ENCODE peak calls at places on chromosomes 3 and 15, in eight cellular contexts. R, D, I, T, A, H, G and V are unnamed samples.

GRCh38 chr3:156760333-156760732 is 65.8 kb upstream of the LEKR1 start:
- DNase-seq in R (no peak), D (no peak), I (no peak), T (no peak), A (no peak), H (no peak), G (no peak), V (no peak)

GRCh38 chr3:123984350-123984749 is 7.6 kb downstream of the ROPN1 start:
- DNase-seq in R (no peak), D (no peak), I (no peak), T (no peak), A (no peak), H (no peak), G (no peak), V (no peak)

GRCh38 chr3:177498037-177498857 is 301.0 kb upstream of the TBL1XR1 start:
- DNase-seq in R (peak; percentile 59), D (no peak), I (no peak), T (no peak), A (no peak), H (no peak), G (no peak), V (no peak)

GRCh38 chr3:148970311-148970710 is 21.0 kb upstream of the GYG1 start:
- DNase-seq in R (no peak), D (no peak), I (no peak), T (no peak), A (no peak), H (no peak), G (no peak), V (no peak)

GRCh38 chr3:185151959-185152432 is 864 bp downstream of the C3orf70 start:
- DNase-seq in R (no peak), D (no peak), I (no peak), T (no peak), A (peak; percentile 63), H (no peak), G (no peak), V (no peak)

GRCh38 chr3:154105218-154105975 is 15.8 kb upstream of the ARHGEF26 start:
- DNase-seq in R (no peak), D (no peak), I (no peak), T (no peak), A (no peak), H (no peak), G (no peak), V (no peak)

GRCh38 chr3:87236093-87236492 is 9.0 kb downstream of the CHMP2B start:
- DNase-seq in R (no peak), D (no peak), I (no peak), T (no peak), A (no peak), H (no peak), G (no peak), V (no peak)

GRCh38 chr3:61829301-61830110 is 268.1 kb downstream of the PTPRG start:
- DNase-seq in R (no peak), D (no peak), I (no peak), T (no peak), A (no peak), H (no peak), G (no peak), V (no peak)

GRCh38 chr15:69824075-69824876 is 273.4 kb downstream of the TLE3 start:
- DNase-seq in R (no peak), D (no peak), I (no peak), T (no peak), A (no peak), H (no peak), G (peak; percentile 37), V (no peak)

GRCh38 chr3:71984843-71985594 is 200.1 kb upstream of the PROK2 start:
- DNase-seq in R (no peak), D (no peak), I (peak; percentile 32), T (no peak), A (no peak), H (no peak), G (no peak), V (peak; percentile 3)

GRCh38 chr3:159018341-159018740 is 216.5 kb downstream of the MFSD1 start:
- DNase-seq in R (no peak), D (no peak), I (no peak), T (no peak), A (no peak), H (no peak), G (no peak), V (no peak)

GRCh38 chr3:117035785-117036184 is 326.2 kb downstream of the TUSC7 start:
- DNase-seq in R (no peak), D (no peak), I (peak; percentile 31), T (no peak), A (peak; percentile 13), H (no peak), G (peak; percentile 62), V (no peak)

GRCh38 chr15:96947296-96947695 is 616.8 kb downstream of the NR2F2 start:
- DNase-seq in R (no peak), D (no peak), I (no peak), T (no peak), A (no peak), H (no peak), G (no peak), V (no peak)

GRCh38 chr3:185727873-185728272 is 97.0 kb downstream of the IGF2BP2 start:
- DNase-seq in R (peak; percentile 81), D (no peak), I (no peak), T (no peak), A (no peak), H (no peak), G (no peak), V (no peak)

GRCh38 chr15:88256261-88257230 is at the start of gene NTRK3:
- DNase-seq in R (no peak), D (no peak), I (no peak), T (no peak), A (no peak), H (no peak), G (peak; percentile 47), V (no peak)

GRCh38 chr3:116339441-116340028 is 105.8 kb downstream of the LSAMP start:
- DNase-seq in R (no peak), D (no peak), I (peak; percentile 25), T (no peak), A (peak; percentile 11), H (no peak), G (peak; percentile 15), V (no peak)

GRCh38 chr15:100710744-100711478 is 108.5 kb downstream of the ASB7 start:
- DNase-seq in R (peak; percentile 55), D (no peak), I (no peak), T (no peak), A (no peak), H (no peak), G (no peak), V (no peak)

GRCh38 chr3:27507111-27507510 is 22.9 kb upstream of the SLC4A7 start:
- DNase-seq in R (no peak), D (no peak), I (no peak), T (no peak), A (no peak), H (no peak), G (no peak), V (no peak)

GRCh38 chr3:13013994-13014754 is 59.1 kb downstream of the IQSEC1 start:
- DNase-seq in R (no peak), D (no peak), I (no peak), T (peak; percentile 35), A (no peak), H (no peak), G (no peak), V (no peak)

GRCh38 chr3:170903123-170903522 is 5.3 kb downstream of the EIF5A2 start:
- DNase-seq in R (no peak), D (no peak), I (no peak), T (no peak), A (no peak), H (no peak), G (no peak), V (no peak)

GRCh38 chr3:16839271-16840110 is 45.3 kb upstream of the PLCL2 start:
- DNase-seq in R (no peak), D (no peak), I (no peak), T (no peak), A (no peak), H (no peak), G (no peak), V (no peak)

GRCh38 chr15:41816788-41817187 is 11.1 kb upstream of the JMJD7 start:
- DNase-seq in R (no peak), D (no peak), I (no peak), T (no peak), A (no peak), H (no peak), G (no peak), V (no peak)
- H3K36me3 ChIP-seq in R (peaks cover 100% of the 10 kb centered on the region), D (peaks cover 42% of the 10 kb centered on the region), I (no peaks in the 10 kb centered on the region), T (peaks cover 9% of the 10 kb centered on the region), A (peaks cover 99% of the 10 kb centered on the region), H (peaks cover 5% of the 10 kb centered on the region), G (peaks cover 3% of the 10 kb centered on the region), V (peaks cover 9% of the 10 kb centered on the region)

GRCh38 chr3:53101956-53102355 is 28.3 kb downstream of the RFT1 start:
- DNase-seq in R (no peak), D (no peak), I (no peak), T (no peak), A (no peak), H (no peak), G (no peak), V (no peak)

GRCh38 chr3:53100818-53101466 is 29.3 kb downstream of the RFT1 start:
- DNase-seq in R (no peak), D (no peak), I (no peak), T (no peak), A (no peak), H (no peak), G (no peak), V (no peak)

GRCh38 chr3:53102601-53103147 is 27.6 kb downstream of the RFT1 start:
- DNase-seq in R (no peak), D (no peak), I (peak; percentile 38), T (no peak), A (no peak), H (no peak), G (no peak), V (no peak)

GRCh38 chr3:53103566-53104296 is 26.5 kb downstream of the RFT1 start:
- DNase-seq in R (no peak), D (no peak), I (no peak), T (no peak), A (no peak), H (no peak), G (no peak), V (no peak)

GRCh38 chr3:53104762-53105161 is 25.5 kb downstream of the RFT1 start:
- DNase-seq in R (no peak), D (no peak), I (no peak), T (no peak), A (no peak), H (no peak), G (no peak), V (no peak)
- H3K36me3 ChIP-seq in R (peaks cover 62% of the 10 kb centered on the region), D (peaks cover 24% of the 10 kb centered on the region), I (no peaks in the 10 kb centered on the region), T (peaks cover 15% of the 10 kb centered on the region), A (peaks cover 100% of the 10 kb centered on the region), H (peaks cover 6% of the 10 kb centered on the region), G (no peaks in the 10 kb centered on the region), V (peaks cover 3% of the 10 kb centered on the region)

GRCh38 chr15:81008312-81008711 is 7.6 kb downstream of the TLNRD1 start:
- DNase-seq in R (no peak), D (no peak), I (no peak), T (no peak), A (no peak), H (no peak), G (no peak), V (no peak)
- H3K36me3 ChIP-seq in R (peaks cover 28% of the 10 kb centered on the region), D (no peaks in the 10 kb centered on the region), I (no peaks in the 10 kb centered on the region), T (peaks cover 9% of the 10 kb centered on the region), A (peaks cover 23% of the 10 kb centered on the region), H (no peaks in the 10 kb centered on the region), G (no peaks in the 10 kb centered on the region), V (no peaks in the 10 kb centered on the region)

DNA sequence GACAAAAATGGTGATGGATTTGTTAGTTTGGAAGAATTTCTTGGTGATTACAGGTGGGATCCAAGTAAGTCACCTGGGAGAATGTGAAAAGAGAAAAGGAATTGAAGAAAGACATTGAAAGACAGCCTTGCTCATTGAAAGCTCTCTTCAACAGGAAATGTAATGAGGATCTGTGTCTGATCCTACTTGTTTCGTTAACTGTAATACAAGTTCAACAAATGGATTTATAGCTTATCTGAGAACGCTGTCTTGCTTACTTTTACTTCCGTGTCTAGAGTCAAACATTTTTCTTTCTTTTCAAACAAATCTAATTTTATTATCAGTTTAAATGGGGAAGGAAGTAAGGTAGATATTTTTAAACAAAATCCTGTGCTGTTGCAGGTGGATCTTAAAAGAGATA is 15.9 kb downstream of the RCN2 start:
- DNase-seq in R (no peak), D (no peak), I (no peak), T (no peak), A (no peak), H (no peak), G (no peak), V (no peak)
- H3K36me3 ChIP-seq in R (peaks cover 59% of the 10 kb centered on the region), D (peaks cover 11% of the 10 kb centered on the region), I (no peaks in the 10 kb centered on the region), T (no peaks in the 10 kb centered on the region), A (peaks cover 74% of the 10 kb centered on the region), H (peaks cover 3% of the 10 kb centered on the region), G (peaks cover 41% of the 10 kb centered on the region), V (peaks cover 59% of the 10 kb centered on the region)